ENCODE peak calls at places on chromosomes 3 and 15, in six cellular contexts. Q is HCT116, Y is K562, N is H1, A is HepG2, U is GM12878. E is an unnamed sample.

GRCh38 chr15:85335193-85335939 is 45.0 kb upstream of the AKAP13 start:
- DNase-seq in N (no peak), U (no peak), A (no peak), Y (no peak), Q (no peak), E (no peak)

GRCh38 chr3:112308151-112308911 is 14.3 kb upstream of the SLC9C1 start:
- DNase-seq in N (no peak), U (no peak), Y (no peak), A (no peak), Q (no peak), E (no peak)

GRCh38 chr3:46725663-46726314 is 8.1 kb upstream of the PRSS50 start:
- DNase-seq in Q (no peak), Y (no peak), N (no peak), U (no peak), A (no peak), E (no peak)

GRCh38 chr15:72992733-72993321 is 59.4 kb upstream of the NEO1 start:
- DNase-seq in Y (no peak), N (no peak), U (no peak), Q (no peak), A (no peak), E (no peak)

GRCh38 chr3:89682556-89682955 is 575.1 kb downstream of the EPHA3 start:
- DNase-seq in A (no peak), N (no peak), Y (no peak), Q (no peak), U (no peak), E (no peak)

GRCh38 chr15:87439090-87439489 is 817.4 kb downstream of the NTRK3 start:
- DNase-seq in U (no peak), N (no peak), A (no peak), Q (no peak), Y (no peak), E (no peak)

GRCh38 chr3:169581633-169582032 is 81.9 kb downstream of the MECOM start:
- DNase-seq in U (peak), Y (no peak), Q (no peak), N (no peak), A (no peak), E (no peak)

GRCh38 chr3:5051772-5052171 is 70.3 kb upstream of the ARL8B start:
- DNase-seq in A (no peak), Y (no peak), U (peak), Q (no peak), N (no peak), E (no peak)

GRCh38 chr3:128967748-128968147 is 26.1 kb downstream of the CFAP92 start:
- DNase-seq in N (no peak), U (no peak), Q (no peak), A (no peak), Y (no peak), E (no peak)

GRCh38 chr3:118488751-118489150 is 545.9 kb downstream of the IGSF11 start:
- DNase-seq in U (no peak), Y (no peak), A (no peak), Q (no peak), N (no peak), E (no peak)

GRCh38 chr3:195200010-195200822 is 70.7 kb downstream of the XXYLT1 start:
- DNase-seq in A (peak), Y (no peak), N (no peak), Q (no peak), U (no peak), E (no peak)

GRCh38 chr3:106323586-106323985 is 454.8 kb upstream of the CBLB start:
- DNase-seq in Y (no peak), A (no peak), N (no peak), U (no peak), Q (no peak), E (no peak)

GRCh38 chr15:84874991-84875390 is 9.5 kb upstream of the SLC28A1 start:
- DNase-seq in Q (no peak), N (no peak), Y (no peak), U (no peak), A (no peak), E (no peak)

GRCh38 chr3:146664403-146664802 is 59.3 kb upstream of the PLSCR5 start:
- DNase-seq in Q (no peak), N (no peak), A (no peak), U (no peak), Y (no peak), E (no peak)

GRCh38 chr3:38988955-38989354 is 62.8 kb downstream of the SCN11A start:
- DNase-seq in N (no peak), Y (no peak), Q (no peak), A (no peak), U (no peak), E (no peak)

GRCh38 chr3:60226907-60227306 is 1024.3 kb downstream of the FHIT start:
- DNase-seq in Y (no peak), A (no peak), Q (no peak), N (no peak), U (no peak), E (no peak)

GRCh38 chr3:59559721-59560514 is 510.1 kb upstream of the CFAP20DC start:
- DNase-seq in Y (no peak), A (no peak), Q (peak), U (no peak), N (no peak), E (no peak)

GRCh38 chr15:84886211-84886983 is 1.9 kb downstream of the SLC28A1 start:
- DNase-seq in A (peak), N (no peak), U (no peak), Q (no peak), Y (no peak), E (no peak)

GRCh38 chr3:190375250-190375649 is 12.7 kb upstream of the CLDN16 start:
- DNase-seq in A (no peak), U (no peak), Q (no peak), N (no peak), Y (no peak), E (no peak)

GRCh38 chr15:48426047-48426446 is 94.8 kb downstream of the DUT start:
- DNase-seq in A (no peak), Q (no peak), U (no peak), N (no peak), Y (no peak), E (no peak)

GRCh38 chr3:184399410-184399809 is 19.6 kb downstream of the CHRD start:
- DNase-seq in Y (no peak), Q (no peak), U (no peak), N (no peak), A (no peak), E (no peak)

GRCh38 chr3:105362021-105362665 is 4.6 kb upstream of the ALCAM start:
- DNase-seq in Q (no peak), N (no peak), Y (no peak), A (no peak), U (no peak), E (no peak)

GRCh38 chr15:59528965-59529402 is 82.6 kb upstream of the GCNT3 start:
- DNase-seq in N (peak), Q (peak), U (no peak), A (peak), Y (peak), E (peak)

GRCh38 chr15:86799226-86799625 is 719.6 kb downstream of the AGBL1 start:
- DNase-seq in A (no peak), N (no peak), Y (no peak), Q (no peak), U (no peak), E (no peak)

GRCh38 chr3:122305818-122306621 is 19.0 kb upstream of the CSTA start:
- DNase-seq in Y (no peak), Q (peak), U (no peak), A (peak), N (no peak), E (no peak)

GRCh38 chr3:187742351-187743171 is 2.7 kb downstream of the BCL6 start:
- DNase-seq in U (no peak), N (no peak), Y (no peak), A (no peak), Q (no peak), E (no peak)

GRCh38 chr15:84878504-84878903 is 6.0 kb upstream of the SLC28A1 start:
- DNase-seq in Y (peak), U (no peak), N (peak), Q (peak), A (peak), E (peak)

GRCh38 chr15:26561130-26561529 is 211.7 kb downstream of the GABRB3 start:
- DNase-seq in Q (no peak), A (no peak), N (no peak), Y (no peak), U (no peak), E (no peak)

GRCh38 chr15:74201656-74202420 is 749 bp downstream of the STRA6 start:
- DNase-seq in Y (no peak), Q (no peak), U (no peak), A (no peak), N (no peak), E (no peak)

GRCh38 chr3:183460059-183461052 is 31.9 kb upstream of the MCF2L2 start:
- DNase-seq in N (no peak), A (no peak), U (no peak), Q (no peak), Y (no peak), E (peak)

GRCh38 chr3:81788650-81789049 is 27.2 kb upstream of the GBE1 start:
- DNase-seq in Y (no peak), N (no peak), U (peak), Q (no peak), A (no peak), E (no peak)

GRCh38 chr3:53796161-53796560 is 50.1 kb downstream of the CHDH start:
- DNase-seq in U (no peak), A (no peak), Q (no peak), N (no peak), Y (no peak), E (no peak)

GRCh38 chr3:122247825-122248185 is 64.3 kb downstream of the CASR start:
- DNase-seq in Y (no peak), N (no peak), A (no peak), Q (no peak), U (no peak), E (no peak)

GRCh38 chr3:141000027-141000663 is 51.0 kb upstream of the SPSB4 start:
- DNase-seq in N (peak), Q (peak), Y (peak), U (peak), A (peak), E (peak)

GRCh38 chr3:188801393-188801792 is 370.4 kb upstream of the TPRG1 start:
- DNase-seq in N (no peak), A (no peak), U (no peak), Q (no peak), Y (no peak), E (no peak)

GRCh38 chr3:183500349-183500748 is 55.2 kb downstream of the KLHL6 start:
- DNase-seq in Q (no peak), N (no peak), Y (no peak), A (no peak), U (no peak), E (no peak)

GRCh38 chr3:58299839-58300516 is 6.1 kb upstream of the RPP14 start:
- DNase-seq in A (peak), Q (no peak), Y (no peak), N (no peak), U (no peak), E (no peak)

GRCh38 chr15:95068847-95069518 is 837.6 kb downstream of the MCTP2 start:
- DNase-seq in N (no peak), A (no peak), Y (no peak), U (no peak), Q (no peak), E (no peak)

GRCh38 chr3:191412764-191413163 is 48.2 kb upstream of the PYDC2 start:
- DNase-seq in U (no peak), Y (no peak), Q (no peak), N (no peak), A (no peak), E (peak)
- TF ChIP-seq YY1 in U (no peak), Y (no peak), Q (no peak), N (no peak), A (no peak), E (no peak)

DNA sequence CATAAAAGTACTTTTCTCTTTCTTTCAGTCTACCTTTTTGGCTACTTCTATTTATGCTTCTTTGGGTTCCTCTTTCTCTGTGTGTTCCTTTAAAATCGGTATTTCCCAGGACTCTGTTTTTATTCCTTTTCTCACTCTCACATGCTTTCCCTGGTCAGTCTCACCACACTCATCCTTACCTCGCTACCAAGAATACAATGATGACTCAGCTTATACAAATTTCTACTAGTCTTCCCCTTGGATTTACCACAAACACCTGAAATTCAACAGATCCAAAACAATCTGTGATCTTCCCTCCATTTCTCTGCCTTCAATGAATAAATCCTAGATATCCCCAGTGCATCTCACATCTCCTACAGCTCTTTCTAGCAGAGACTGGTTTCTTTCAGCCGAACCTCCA is 52.9 kb downstream of the TUBGCP4 start:
- DNase-seq in N (no peak), A (no peak), U (no peak), Q (no peak), Y (no peak), E (no peak)
- TF ChIP-seq ZNF274 in N (no peak), A (no peak), U (no peak), Q (no peak), Y (no peak), E (no peak)

GRCh38 chr3:47964740-47965139 is 51.5 kb downstream of the MAP4 start:
- DNase-seq in U (no peak), Y (no peak), A (peak), Q (no peak), N (no peak), E (no peak)

GRCh38 chr3:47961036-47961435 is 55.2 kb downstream of the MAP4 start:
- DNase-seq in N (no peak), Y (no peak), U (no peak), Q (no peak), A (no peak), E (no peak)

GRCh38 chr3:47961815-47962606 is 54.2 kb downstream of the MAP4 start:
- DNase-seq in Y (no peak), N (no peak), Q (no peak), U (no peak), A (no peak), E (peak)
- TF ChIP-seq YY1 in Y (no peak), N (no peak), Q (no peak), U (no peak), A (no peak), E (no peak)

DNA sequence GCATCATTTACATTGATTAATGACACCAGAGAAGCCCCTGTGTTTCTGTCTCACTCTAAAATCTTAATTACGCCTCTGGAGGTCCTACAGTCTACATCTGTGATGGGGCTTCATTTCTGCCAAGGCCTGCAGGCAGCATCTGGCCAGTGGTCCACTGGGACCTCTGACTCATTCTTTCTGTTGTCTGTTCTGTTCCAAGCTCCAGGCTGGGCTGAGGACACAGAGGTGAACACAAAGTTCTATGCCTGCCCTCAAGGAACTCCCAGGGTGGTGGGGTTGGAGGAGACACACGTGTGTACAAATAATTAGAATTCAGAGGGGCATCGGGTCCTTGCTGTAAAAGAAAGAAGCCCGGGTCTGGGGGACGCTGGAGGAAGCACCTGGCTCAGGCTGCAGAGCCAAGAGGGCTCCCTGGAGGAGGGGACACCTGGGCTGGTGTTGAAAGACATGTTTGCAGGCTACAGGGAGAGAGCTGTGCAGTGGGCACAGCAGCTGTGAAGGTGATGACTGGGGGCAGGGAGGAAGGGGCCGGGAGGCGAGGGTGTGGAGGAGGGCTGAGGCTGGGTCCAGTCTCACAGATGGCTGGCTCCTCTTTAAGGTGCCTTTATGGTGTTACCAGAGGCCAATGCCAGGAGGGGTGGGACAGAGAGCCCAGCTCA is 103.3 kb upstream of the PRR23E start:
- DNase-seq in Q (no peak), N (no peak), Y (no peak), A (no peak), U (no peak), E (no peak)
- TF ChIP-seq ZNF274 in Q (no peak), N (no peak), Y (no peak), A (no peak), U (no peak), E (no peak)

GRCh38 chr3:62011667-62012066 is 361.7 kb downstream of the FEZF2 start:
- DNase-seq in U (no peak), Y (no peak), N (no peak), A (no peak), Q (no peak), E (no peak)

GRCh38 chr3:62003833-62004232 is 369.5 kb downstream of the FEZF2 start:
- DNase-seq in Q (no peak), A (no peak), U (no peak), N (no peak), Y (no peak), E (no peak)

GRCh38 chr3:62007036-62007435 is 366.3 kb downstream of the FEZF2 start:
- DNase-seq in A (no peak), U (no peak), N (no peak), Y (no peak), Q (no peak), E (no peak)
- TF ChIP-seq YY1 in A (no peak), U (no peak), N (no peak), Y (no peak), Q (no peak), E (no peak)

GRCh38 chr3:16066975-16067374 is 107.5 kb upstream of the GALNT15 start:
- DNase-seq in Q (no peak), N (no peak), U (no peak), A (no peak), Y (no peak), E (no peak)

GRCh38 chr3:16066545-16066944 is 107.9 kb upstream of the GALNT15 start:
- DNase-seq in Y (no peak), A (no peak), N (no peak), U (no peak), Q (no peak), E (no peak)

GRCh38 chr3:16069149-16069922 is 105.1 kb upstream of the GALNT15 start:
- DNase-seq in N (no peak), Y (no peak), A (peak), U (no peak), Q (no peak), E (no peak)

GRCh38 chr3:16070707-16071106 is 103.8 kb upstream of the GALNT15 start:
- DNase-seq in Y (no peak), A (no peak), U (no peak), Q (no peak), N (no peak), E (no peak)

DNA sequence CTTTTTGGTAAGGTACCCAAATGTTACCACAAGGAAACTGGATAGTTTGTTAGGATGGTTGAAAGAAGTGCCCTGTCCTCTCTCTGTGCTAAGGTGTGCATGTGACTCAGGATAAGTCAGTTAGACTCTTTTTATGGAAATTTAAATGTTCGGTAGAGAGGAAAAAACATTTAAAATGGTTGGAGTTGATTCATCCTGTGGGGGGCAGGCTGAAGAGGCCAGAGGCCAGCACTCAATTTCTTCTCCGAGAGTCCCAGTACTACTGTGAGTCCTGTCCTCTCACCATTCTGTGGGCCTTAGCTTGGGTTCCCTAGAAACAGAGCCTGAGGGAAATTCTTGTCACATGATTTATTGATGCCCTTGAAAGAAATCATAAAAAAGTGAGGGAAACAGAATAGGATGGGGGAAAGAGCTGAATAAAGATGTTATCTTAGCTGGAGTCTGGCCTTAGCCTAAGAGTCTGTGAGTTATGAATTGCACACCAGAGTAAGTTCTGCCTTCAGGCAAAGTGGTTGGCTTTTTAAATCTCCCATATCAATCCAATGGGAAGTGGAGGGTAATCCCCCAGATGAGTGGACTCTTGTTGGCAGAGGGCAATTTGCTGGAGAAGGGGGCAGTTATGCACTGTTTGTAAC is 106.5 kb upstream of the GALNT15 start:
- DNase-seq in Y (no peak), N (no peak), A (no peak), U (no peak), Q (no peak), E (no peak)
- TF ChIP-seq ZNF274 in Y (no peak), N (no peak), A (no peak), U (no peak), Q (no peak), E (no peak)

DNA sequence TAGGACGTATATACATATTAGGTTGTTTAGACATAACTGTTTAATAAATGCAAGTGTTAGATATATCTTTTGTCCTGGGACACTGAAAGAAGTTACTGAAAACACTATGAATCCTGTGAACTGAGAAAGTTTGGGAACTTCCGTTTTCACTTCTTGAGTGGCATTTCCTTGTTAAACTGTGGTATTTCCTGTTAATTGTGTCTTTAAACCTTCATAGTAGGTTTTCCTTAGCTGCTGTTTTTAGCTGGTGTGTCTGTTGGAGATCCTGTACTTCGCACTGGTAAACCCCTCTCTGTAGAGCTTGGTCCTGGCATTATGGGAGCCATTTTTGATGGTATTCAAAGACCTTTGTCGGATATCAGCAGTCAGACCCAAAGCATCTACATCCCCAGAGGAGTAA is 37.1 kb downstream of the ATP6V1A start:
- DNase-seq in Y (no peak), A (no peak), U (no peak), Q (no peak), N (no peak), E (no peak)
- TF ChIP-seq YY1 in Y (no peak), A (no peak), U (peak), Q (no peak), N (no peak), E (no peak)

E was measured in NT2/D1.